ENCODE peak calls at places on chromosome 1, in ten cellular contexts. Q, S, E, P, I, J, U, L, C and X are unnamed samples.

GRCh38 chr1:10674700-10675598 is 121.5 kb downstream of the CASZ1 start:
- DNase-seq in Q (no peak), S (no peak), E (no peak), P (peak; percentile 43), I (no peak), J (no peak), U (no peak), L (no peak), C (no peak), X (no peak)

GRCh38 chr1:182163821-182164223 is 102.3 kb upstream of the ZNF648 start:
- DNase-seq in Q (no peak), S (no peak), E (no peak), P (no peak), I (no peak), J (no peak), U (peak; percentile 49), L (no peak), C (no peak), X (peak; percentile 77)

GRCh38 chr1:236142358-236143103 is at the start of gene GPR137B:
- DNase-seq in Q (no peak), S (peak; percentile 83), E (no peak), P (peak; percentile 60), I (peak; percentile 66), J (peak; percentile 26), U (peak; percentile 55), L (peak; percentile 39), C (no peak), X (peak; percentile 83)

GRCh38 chr1:31203215-31203614 is 36.5 kb downstream of the NKAIN1 start:
- DNase-seq in Q (no peak), S (no peak), E (no peak), P (no peak), I (no peak), J (no peak), U (no peak), L (no peak), C (no peak), X (no peak)

GRCh38 chr1:24424207-24424606 is 8.6 kb downstream of the NIPAL3 start:
- DNase-seq in Q (peak; percentile 6), S (peak; percentile 17), E (no peak), P (no peak), I (no peak), J (no peak), U (no peak), L (no peak), C (no peak), X (no peak)

GRCh38 chr1:108117908-108118902 is 81.9 kb downstream of the SLC25A24 start:
- DNase-seq in Q (no peak), S (peak; percentile 11), E (no peak), P (no peak), I (no peak), J (peak; percentile 80), U (no peak), L (no peak), C (peak; percentile 62), X (no peak)

GRCh38 chr1:160070243-160071163 is 543 bp upstream of the KCNJ10 start:
- DNase-seq in Q (peak; percentile 74), S (peak; percentile 78), E (no peak), P (peak; percentile 77), I (no peak), J (no peak), U (peak; percentile 79), L (peak; percentile 54), C (no peak), X (peak; percentile 93)

GRCh38 chr1:22225858-22226584 is 83.1 kb upstream of the WNT4 start:
- DNase-seq in Q (no peak), S (no peak), E (no peak), P (no peak), I (no peak), J (no peak), U (no peak), L (no peak), C (no peak), X (no peak)